ENCODE peak calls at places on chromosome 16, in eight cellular contexts. One of them, this sample, is unnamed.

GRCh38 chr16:8194795-8195194 is 395.5 kb downstream of the TMEM114 start:
- DNase-seq in breast epithelium: no peak
- DNase-seq in GM12878: no peak
- DNase-seq in Peyer's patch: no peak
- DNase-seq in uterus: no peak
- DNase-seq in suprapubic skin: no peak
- DNase-seq in right lobe of liver: no peak
- DNase-seq in heart left ventricle: no peak
- DNase-seq in this sample: no peak

GRCh38 chr16:63311313-63311712 is 1275.1 kb upstream of the CDH8 start:
- DNase-seq in breast epithelium: no peak
- DNase-seq in GM12878: no peak
- DNase-seq in Peyer's patch: no peak
- DNase-seq in uterus: no peak
- DNase-seq in suprapubic skin: no peak
- DNase-seq in right lobe of liver: no peak
- DNase-seq in heart left ventricle: no peak
- DNase-seq in this sample: no peak

GRCh38 chr16:69378760-69379159 is 7.0 kb downstream of the TERF2 start:
- DNase-seq in breast epithelium: no peak
- DNase-seq in GM12878: no peak
- DNase-seq in Peyer's patch: no peak
- DNase-seq in uterus: no peak
- DNase-seq in suprapubic skin: no peak
- DNase-seq in right lobe of liver: no peak
- DNase-seq in heart left ventricle: no peak
- DNase-seq in this sample: no peak

GRCh38 chr16:180101-180920 is at the start of gene HBQ1:
- DNase-seq in breast epithelium: no peak
- DNase-seq in GM12878: no peak
- DNase-seq in Peyer's patch: no peak
- DNase-seq in uterus: no peak
- DNase-seq in suprapubic skin: no peak
- DNase-seq in right lobe of liver: no peak
- DNase-seq in heart left ventricle: no peak
- DNase-seq in this sample: no peak

GRCh38 chr16:87331241-87331801 is 14.1 kb upstream of the C16orf95 start:
- DNase-seq in breast epithelium: no peak
- DNase-seq in GM12878: no peak
- DNase-seq in Peyer's patch: peak
- DNase-seq in uterus: no peak
- DNase-seq in suprapubic skin: no peak
- DNase-seq in right lobe of liver: peak
- DNase-seq in heart left ventricle: peak
- DNase-seq in this sample: no peak

GRCh38 chr16:82808036-82808435 is 181.3 kb downstream of the CDH13 start:
- DNase-seq in breast epithelium: no peak
- DNase-seq in GM12878: no peak
- DNase-seq in Peyer's patch: no peak
- DNase-seq in uterus: no peak
- DNase-seq in suprapubic skin: no peak
- DNase-seq in right lobe of liver: no peak
- DNase-seq in heart left ventricle: no peak
- DNase-seq in this sample: no peak

GRCh38 chr16:71956500-71956899 is 43.7 kb downstream of the PKD1L3 start:
- DNase-seq in breast epithelium: no peak
- DNase-seq in GM12878: no peak
- DNase-seq in Peyer's patch: no peak
- DNase-seq in uterus: no peak
- DNase-seq in suprapubic skin: no peak
- DNase-seq in right lobe of liver: no peak
- DNase-seq in heart left ventricle: no peak
- DNase-seq in this sample: no peak

GRCh38 chr16:81457326-81458133 is 12.9 kb downstream of the CMIP start:
- DNase-seq in breast epithelium: no peak
- DNase-seq in GM12878: no peak
- DNase-seq in Peyer's patch: peak
- DNase-seq in uterus: no peak
- DNase-seq in suprapubic skin: no peak
- DNase-seq in right lobe of liver: peak
- DNase-seq in heart left ventricle: no peak
- DNase-seq in this sample: peak

GRCh38 chr16:56911771-56912541 is 20.0 kb upstream of the HERPUD1 start:
- DNase-seq in breast epithelium: no peak
- DNase-seq in GM12878: peak
- DNase-seq in Peyer's patch: no peak
- DNase-seq in uterus: no peak
- DNase-seq in suprapubic skin: no peak
- DNase-seq in right lobe of liver: peak
- DNase-seq in heart left ventricle: no peak
- DNase-seq in this sample: peak

GRCh38 chr16:25210758-25211157 is 6.0 kb upstream of the AQP8 start:
- DNase-seq in breast epithelium: no peak
- DNase-seq in GM12878: no peak
- DNase-seq in Peyer's patch: no peak
- DNase-seq in uterus: no peak
- DNase-seq in suprapubic skin: no peak
- DNase-seq in right lobe of liver: no peak
- DNase-seq in heart left ventricle: no peak
- DNase-seq in this sample: no peak

GRCh38 chr16:50273888-50274770 is 7.8 kb downstream of the ADCY7 start:
- DNase-seq in breast epithelium: no peak
- DNase-seq in GM12878: peak
- DNase-seq in Peyer's patch: peak
- DNase-seq in uterus: no peak
- DNase-seq in suprapubic skin: peak
- DNase-seq in right lobe of liver: no peak
- DNase-seq in heart left ventricle: peak
- DNase-seq in this sample: no peak

GRCh38 chr16:84821728-84822676 is 2.2 kb downstream of the CRISPLD2 start:
- DNase-seq in breast epithelium: no peak
- DNase-seq in GM12878: no peak
- DNase-seq in Peyer's patch: no peak
- DNase-seq in uterus: peak
- DNase-seq in suprapubic skin: no peak
- DNase-seq in right lobe of liver: no peak
- DNase-seq in heart left ventricle: no peak
- DNase-seq in this sample: no peak

DNA sequence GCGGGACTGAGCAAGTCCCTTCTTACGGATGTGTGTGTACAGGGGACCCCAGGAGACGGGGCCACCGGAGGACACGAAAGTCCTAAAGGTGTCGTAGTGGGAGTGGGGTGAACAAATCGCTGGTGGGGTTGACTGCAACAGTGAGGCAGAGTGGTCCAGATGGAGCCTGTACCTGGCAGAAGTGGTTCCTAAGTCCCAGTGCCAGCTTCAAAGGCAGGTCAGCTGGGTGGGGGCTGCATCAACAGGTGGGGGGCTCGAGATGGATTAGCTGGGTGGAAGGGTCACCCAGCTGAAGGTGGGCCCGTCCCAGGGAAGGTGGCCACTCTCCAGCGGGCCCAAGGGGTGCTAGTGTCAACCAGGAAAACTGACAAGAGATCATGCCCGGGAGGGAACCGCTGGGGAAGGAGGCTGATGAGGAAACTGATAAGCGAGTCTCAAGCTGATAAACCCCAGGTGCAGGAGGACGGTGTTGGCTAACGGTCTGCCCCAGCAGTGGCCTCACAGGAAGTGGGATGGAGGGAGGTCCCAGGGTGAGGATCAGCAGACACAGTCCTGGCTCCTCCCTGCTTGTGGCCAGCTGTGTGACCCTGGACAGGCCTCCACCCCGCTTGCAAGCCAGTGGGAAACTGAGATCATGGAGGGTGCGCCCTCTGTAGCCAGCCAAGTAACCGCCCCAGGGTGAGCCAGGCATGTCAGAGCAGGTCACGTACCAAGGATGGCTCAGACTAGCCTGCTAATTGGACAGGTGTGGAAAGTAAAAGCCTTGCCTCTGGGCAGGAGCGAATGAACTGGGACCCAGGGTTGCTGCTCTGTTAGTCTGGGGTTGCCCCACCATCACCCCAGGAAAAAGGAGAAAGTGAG is 1.0 kb downstream of the ORAI3 start:
- DNase-seq in breast epithelium: peak
- DNase-seq in GM12878: peak
- DNase-seq in Peyer's patch: peak
- DNase-seq in uterus: peak
- DNase-seq in suprapubic skin: peak
- DNase-seq in right lobe of liver: peak
- DNase-seq in heart left ventricle: peak
- DNase-seq in this sample: peak
- TF ChIP-seq POLR2A in breast epithelium: peak
- TF ChIP-seq POLR2A in GM12878: peak
- TF ChIP-seq POLR2A in Peyer's patch: peak
- TF ChIP-seq POLR2A in uterus: peak
- TF ChIP-seq POLR2A in suprapubic skin: peak
- TF ChIP-seq POLR2A in right lobe of liver: peak
- TF ChIP-seq POLR2A in heart left ventricle: peak
- TF ChIP-seq POLR2A in this sample: peak

GRCh38 chr16:47939690-47940089 is 216.1 kb downstream of the ABCC12 start:
- DNase-seq in breast epithelium: no peak
- DNase-seq in GM12878: no peak
- DNase-seq in Peyer's patch: no peak
- DNase-seq in uterus: no peak
- DNase-seq in suprapubic skin: no peak
- DNase-seq in right lobe of liver: no peak
- DNase-seq in heart left ventricle: no peak
- DNase-seq in this sample: no peak

GRCh38 chr16:47944589-47944988 is 211.2 kb downstream of the ABCC12 start:
- DNase-seq in breast epithelium: no peak
- DNase-seq in GM12878: no peak
- DNase-seq in Peyer's patch: no peak
- DNase-seq in uterus: no peak
- DNase-seq in suprapubic skin: no peak
- DNase-seq in right lobe of liver: no peak
- DNase-seq in heart left ventricle: no peak
- DNase-seq in this sample: no peak

GRCh38 chr16:47938272-47938671 is 217.5 kb downstream of the ABCC12 start:
- DNase-seq in breast epithelium: no peak
- DNase-seq in GM12878: no peak
- DNase-seq in Peyer's patch: no peak
- DNase-seq in uterus: no peak
- DNase-seq in suprapubic skin: no peak
- DNase-seq in right lobe of liver: no peak
- DNase-seq in heart left ventricle: no peak
- DNase-seq in this sample: no peak

GRCh38 chr16:47943235-47943634 is 212.6 kb downstream of the ABCC12 start:
- DNase-seq in breast epithelium: no peak
- DNase-seq in GM12878: no peak
- DNase-seq in Peyer's patch: no peak
- DNase-seq in uterus: no peak
- DNase-seq in suprapubic skin: no peak
- DNase-seq in right lobe of liver: no peak
- DNase-seq in heart left ventricle: no peak
- DNase-seq in this sample: no peak

DNA sequence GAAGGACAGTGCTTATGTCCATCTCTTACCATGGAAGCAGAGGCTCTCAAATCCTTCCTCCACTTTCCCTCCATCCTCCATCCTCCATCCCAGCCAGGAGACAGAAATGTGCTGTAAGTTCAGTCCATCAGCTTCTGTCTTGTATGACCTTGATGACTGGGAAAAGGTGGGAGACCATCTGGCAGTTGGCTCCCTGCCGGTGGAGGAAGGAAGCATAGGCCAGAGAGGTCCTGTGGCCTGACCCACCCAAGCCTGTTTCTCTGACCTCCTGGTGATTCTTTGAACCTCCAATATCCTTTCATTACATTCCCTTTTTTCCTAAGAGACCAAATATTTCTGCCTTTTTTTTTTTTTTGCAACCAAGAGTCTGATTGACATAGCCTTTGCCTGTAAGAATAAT is 215.3 kb downstream of the ABCC12 start:
- DNase-seq in breast epithelium: no peak
- DNase-seq in GM12878: no peak
- DNase-seq in Peyer's patch: no peak
- DNase-seq in uterus: no peak
- DNase-seq in suprapubic skin: no peak
- DNase-seq in right lobe of liver: no peak
- DNase-seq in heart left ventricle: no peak
- DNase-seq in this sample: no peak
- TF ChIP-seq CTCF in breast epithelium: no peak
- TF ChIP-seq CTCF in GM12878: no peak
- TF ChIP-seq CTCF in Peyer's patch: no peak
- TF ChIP-seq CTCF in uterus: no peak
- TF ChIP-seq CTCF in suprapubic skin: no peak
- TF ChIP-seq CTCF in right lobe of liver: no peak
- TF ChIP-seq CTCF in heart left ventricle: no peak
- TF ChIP-seq CTCF in this sample: no peak

DNA sequence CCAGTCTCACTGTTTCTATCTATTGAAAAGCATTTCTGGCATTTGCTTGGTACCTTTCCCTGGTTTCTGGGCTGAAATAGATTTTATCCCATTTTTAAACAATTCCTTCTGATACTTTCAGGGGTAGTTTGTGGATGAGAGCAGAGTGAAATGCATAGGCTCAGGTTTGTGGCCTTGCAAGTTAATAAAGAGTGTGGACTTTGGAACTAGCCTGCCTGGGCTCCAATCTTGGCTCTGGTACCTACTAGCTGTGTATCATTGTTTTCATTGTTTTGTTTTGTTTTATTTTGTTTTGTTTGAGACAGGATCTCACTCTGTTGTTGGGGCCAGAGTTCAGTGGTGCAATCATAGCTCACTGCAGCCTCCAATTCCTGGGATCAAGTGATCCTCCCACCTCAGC is 175.5 kb downstream of the PRKCB start:
- DNase-seq in breast epithelium: no peak
- DNase-seq in GM12878: no peak
- DNase-seq in Peyer's patch: no peak
- DNase-seq in uterus: no peak
- DNase-seq in suprapubic skin: no peak
- DNase-seq in right lobe of liver: no peak
- DNase-seq in heart left ventricle: no peak
- DNase-seq in this sample: no peak
- H3K27ac ChIP-seq in breast epithelium: no peak
- H3K27ac ChIP-seq in GM12878: no peak
- H3K27ac ChIP-seq in Peyer's patch: no peak
- H3K27ac ChIP-seq in uterus: no peak
- H3K27ac ChIP-seq in suprapubic skin: no peak
- H3K27ac ChIP-seq in right lobe of liver: no peak
- H3K27ac ChIP-seq in heart left ventricle: no peak
- H3K27ac ChIP-seq in this sample: no peak

GRCh38 chr16:70693231-70693671 is 7.4 kb upstream of the MTSS2 start:
- DNase-seq in breast epithelium: no peak
- DNase-seq in GM12878: no peak
- DNase-seq in Peyer's patch: no peak
- DNase-seq in uterus: peak
- DNase-seq in suprapubic skin: no peak
- DNase-seq in right lobe of liver: no peak
- DNase-seq in heart left ventricle: peak
- DNase-seq in this sample: no peak
- TF ChIP-seq POLR2A in breast epithelium: no peak
- TF ChIP-seq POLR2A in GM12878: no peak
- TF ChIP-seq POLR2A in Peyer's patch: no peak
- TF ChIP-seq POLR2A in uterus: no peak
- TF ChIP-seq POLR2A in suprapubic skin: no peak
- TF ChIP-seq POLR2A in right lobe of liver: no peak
- TF ChIP-seq POLR2A in heart left ventricle: peak
- TF ChIP-seq POLR2A in this sample: no peak

This sample was measured in adrenal gland.